ENCODE peak calls at places on chromosome 13, in ten cellular contexts. P, T, Y, D, S, I, C, O, K and U are unnamed samples.

GRCh38 chr13:34364633-34365032 is 546.7 kb downstream of the RFC3 start:
- DNase-seq in P (no peak), T (no peak), Y (peak), D (no peak), S (no peak), I (no peak), C (no peak), O (no peak), K (no peak), U (no peak)

GRCh38 chr13:108113407-108113806 is 101.9 kb downstream of the LIG4 start:
- DNase-seq in P (no peak), T (no peak), Y (no peak), D (no peak), S (no peak), I (no peak), C (no peak), O (no peak), K (no peak), U (no peak)

GRCh38 chr13:108816381-108816780 is 187.0 kb downstream of the MYO16 start:
- DNase-seq in P (no peak), T (no peak), Y (no peak), D (no peak), S (no peak), I (no peak), C (no peak), O (no peak), K (no peak), U (no peak)

GRCh38 chr13:34151885-34152284 is 333.9 kb downstream of the RFC3 start:
- DNase-seq in P (no peak), T (no peak), Y (no peak), D (no peak), S (no peak), I (no peak), C (no peak), O (no peak), K (no peak), U (no peak)

GRCh38 chr13:23383151-23383550 is 50.4 kb downstream of the SACS start:
- DNase-seq in P (no peak), T (no peak), Y (no peak), D (no peak), S (no peak), I (no peak), C (no peak), O (no peak), K (no peak), U (no peak)

GRCh38 chr13:111354789-111355188 is 34.3 kb downstream of the TEX29 start:
- DNase-seq in P (no peak), T (no peak), Y (no peak), D (no peak), S (no peak), I (no peak), C (no peak), O (no peak), K (no peak), U (no peak)

GRCh38 chr13:49429061-49429460 is 14.8 kb downstream of the CAB39L start:
- DNase-seq in P (no peak), T (no peak), Y (no peak), D (no peak), S (no peak), I (no peak), C (no peak), O (no peak), K (no peak), U (no peak)

GRCh38 chr13:37074703-37075102 is 15.2 kb upstream of the SUPT20H start:
- DNase-seq in P (no peak), T (peak), Y (peak), D (no peak), S (no peak), I (peak), C (peak), O (no peak), K (no peak), U (no peak)

GRCh38 chr13:46100191-46100877 is 4.5 kb downstream of the CPB2 start:
- DNase-seq in P (peak), T (peak), Y (no peak), D (no peak), S (peak), I (no peak), C (no peak), O (no peak), K (no peak), U (no peak)

GRCh38 chr13:27783111-27783510 is 9.2 kb upstream of the GSX1 start:
- DNase-seq in P (peak), T (no peak), Y (peak), D (peak), S (no peak), I (no peak), C (no peak), O (no peak), K (no peak), U (no peak)

GRCh38 chr13:98482476-98483444 is 94.1 kb downstream of the STK24 start:
- DNase-seq in P (peak), T (peak), Y (peak), D (no peak), S (peak), I (no peak), C (no peak), O (no peak), K (peak), U (no peak)

GRCh38 chr13:26968431-26969335 is 202.9 kb downstream of the USP12 start:
- DNase-seq in P (no peak), T (no peak), Y (peak), D (no peak), S (no peak), I (no peak), C (no peak), O (no peak), K (no peak), U (peak)

GRCh38 chr13:75788494-75788991 is 152.4 kb downstream of the LMO7 start:
- DNase-seq in P (no peak), T (no peak), Y (peak), D (no peak), S (no peak), I (no peak), C (peak), O (no peak), K (no peak), U (no peak)

GRCh38 chr13:44903596-44903995 is 85.7 kb downstream of the NUFIP1 start:
- DNase-seq in P (peak), T (no peak), Y (peak), D (no peak), S (no peak), I (no peak), C (no peak), O (no peak), K (peak), U (peak)

GRCh38 chr13:47067296-47067695 is 170.4 kb upstream of the HTR2A start:
- DNase-seq in P (no peak), T (no peak), Y (no peak), D (no peak), S (no peak), I (no peak), C (no peak), O (no peak), K (no peak), U (no peak)

GRCh38 chr13:101450749-101451130 is 1.7 kb upstream of the ITGBL1 start:
- DNase-seq in P (no peak), T (no peak), Y (no peak), D (no peak), S (no peak), I (no peak), C (no peak), O (no peak), K (no peak), U (no peak)

GRCh38 chr13:47146991-47147783 is 250.3 kb upstream of the HTR2A start:
- DNase-seq in P (no peak), T (peak), Y (no peak), D (no peak), S (peak), I (peak), C (no peak), O (no peak), K (no peak), U (no peak)

GRCh38 chr13:50215389-50215788 is 200.1 kb downstream of the KCNRG start:
- DNase-seq in P (no peak), T (no peak), Y (no peak), D (no peak), S (no peak), I (no peak), C (no peak), O (no peak), K (no peak), U (no peak)

GRCh38 chr13:96993660-96994029 is 631 bp downstream of the OXGR1 start:
- DNase-seq in P (no peak), T (no peak), Y (no peak), D (peak), S (no peak), I (no peak), C (no peak), O (no peak), K (no peak), U (no peak)

GRCh38 chr13:40211586-40211968 is 454.9 kb downstream of the FOXO1 start:
- DNase-seq in P (no peak), T (no peak), Y (no peak), D (no peak), S (no peak), I (no peak), C (no peak), O (no peak), K (no peak), U (no peak)

GRCh38 chr13:36815069-36815468 is 4.0 kb upstream of the RFXAP start:
- DNase-seq in P (no peak), T (no peak), Y (no peak), D (no peak), S (no peak), I (no peak), C (no peak), O (no peak), K (no peak), U (no peak)